ENCODE peak calls at places on chromosomes 13 and 19, in ten cellular contexts. M is memory B cell; E is astrocyte of the spinal cord; T is activated CD4-positive, alpha-beta T cell treated with anti-CD3 and anti-CD28 coated beads, Interleukin-2, amount 10 ng/mL, durations not matched to agents 7 days and 5 days; L is heart right ventricle; G is AG10803; N is T1000; H is ecto neural progenitor cell; O is HCT116; I is T-helper 2 cell. Y is an unnamed sample.
A peak's percentile ranks its signal among the peaks of the same experiment; 100 is the strongest.

GRCh38 chr19:15404780-15405211 is 14.0 kb downstream of the AKAP8L start:
- DNase-seq in M (no peak), E (no peak), T (no peak), L (no peak), G (no peak), N (no peak), H (no peak), O (no peak), I (no peak), Y (no peak)

GRCh38 chr19:5271145-5271544 is 69.5 kb downstream of the PTPRS start:
- DNase-seq in M (no peak), E (no peak), T (no peak), L (no peak), G (no peak), N (no peak), H (no peak), O (no peak), I (no peak), Y (no peak)

GRCh38 chr13:110706570-110707378 is 858 bp upstream of the CARS2 start:
- DNase-seq in M (no peak), E (no peak), T (no peak), L (no peak), G (no peak), N (no peak), H (no peak), O (no peak), I (no peak), Y (no peak)

GRCh38 chr19:30679286-30679685 is 307.1 kb downstream of the ZNF536 start:
- DNase-seq in M (no peak), E (no peak), T (no peak), L (no peak), G (no peak), N (no peak), H (no peak), O (no peak), I (no peak), Y (no peak)

GRCh38 chr13:33348366-33348765 is 62.8 kb upstream of the STARD13 start:
- DNase-seq in M (no peak), E (peak; percentile 33), T (no peak), L (no peak), G (peak; percentile 85), N (no peak), H (no peak), O (no peak), I (no peak), Y (no peak)

GRCh38 chr19:53078668-53079067 is 24.6 kb downstream of the ZNF160 start:
- DNase-seq in M (no peak), E (no peak), T (no peak), L (no peak), G (no peak), N (no peak), H (no peak), O (no peak), I (no peak), Y (no peak)

GRCh38 chr19:56476093-56476492 is 1.1 kb downstream of the ZNF667 start:
- DNase-seq in M (no peak), E (no peak), T (no peak), L (no peak), G (no peak), N (no peak), H (no peak), O (no peak), I (no peak), Y (no peak)

GRCh38 chr13:111166882-111167281 is 51.8 kb downstream of the ARHGEF7 start:
- DNase-seq in M (no peak), E (no peak), T (no peak), L (no peak), G (no peak), N (no peak), H (no peak), O (no peak), I (no peak), Y (no peak)

GRCh38 chr13:37602743-37603381 is 4.3 kb upstream of the POSTN start:
- DNase-seq in M (no peak), E (peak; percentile 60), T (no peak), L (no peak), G (peak; percentile 52), N (no peak), H (no peak), O (no peak), I (no peak), Y (no peak)

GRCh38 chr19:32809754-32810153 is 59.8 kb downstream of the SLC7A9 start:
- DNase-seq in M (no peak), E (no peak), T (no peak), L (no peak), G (no peak), N (no peak), H (no peak), O (no peak), I (no peak), Y (no peak)

GRCh38 chr13:35292329-35292728 is 184.2 kb downstream of the MAB21L1 start:
- DNase-seq in M (no peak), E (no peak), T (no peak), L (no peak), G (no peak), N (no peak), H (no peak), O (no peak), I (no peak), Y (no peak)

GRCh38 chr13:26061947-26062346 is 10.1 kb upstream of the SHISA2 start:
- DNase-seq in M (no peak), E (peak; percentile 92), T (no peak), L (no peak), G (peak; percentile 66), N (no peak), H (no peak), O (no peak), I (no peak), Y (no peak)

GRCh38 chr19:38228005-38228377 is 4.0 kb upstream of the DPF1 start:
- DNase-seq in M (no peak), E (no peak), T (no peak), L (no peak), G (no peak), N (no peak), H (no peak), O (no peak), I (no peak), Y (no peak)

GRCh38 chr19:33905473-33905936 is 108.8 kb downstream of the KCTD15 start:
- DNase-seq in M (no peak), E (peak; percentile 4), T (no peak), L (peak; percentile 55), G (no peak), N (no peak), H (peak; percentile 58), O (no peak), I (no peak), Y (no peak)

GRCh38 chr13:112322562-112322961 is 53.6 kb upstream of the SPACA7 start:
- DNase-seq in M (no peak), E (no peak), T (no peak), L (no peak), G (no peak), N (no peak), H (no peak), O (no peak), I (no peak), Y (no peak)

GRCh38 chr19:10505583-10506229 is 2.5 kb upstream of the KEAP1 start:
- DNase-seq in M (peak; percentile 73), E (peak; percentile 55), T (peak; percentile 88), L (peak; percentile 72), G (peak; percentile 61), N (no peak), H (peak; percentile 82), O (peak; percentile 60), I (peak; percentile 46), Y (peak; percentile 67)

GRCh38 chr13:42815686-42816085 is 34.3 kb downstream of the FAM216B start:
- DNase-seq in M (no peak), E (peak; percentile 56), T (no peak), L (no peak), G (peak; percentile 33), N (no peak), H (no peak), O (no peak), I (no peak), Y (no peak)

GRCh38 chr13:43732726-43733125 is 54.0 kb downstream of the ENOX1 start:
- DNase-seq in M (no peak), E (no peak), T (no peak), L (no peak), G (no peak), N (no peak), H (no peak), O (no peak), I (no peak), Y (no peak)

GRCh38 chr19:5434970-5435641 is 20.1 kb upstream of the ZNRF4 start:
- DNase-seq in M (no peak), E (peak; percentile 88), T (no peak), L (no peak), G (peak; percentile 60), N (no peak), H (no peak), O (peak; percentile 74), I (no peak), Y (peak; percentile 97)

GRCh38 chr19:31430381-31430780 is 81.1 kb upstream of the TSHZ3 start:
- DNase-seq in M (no peak), E (no peak), T (no peak), L (no peak), G (no peak), N (no peak), H (no peak), O (no peak), I (no peak), Y (no peak)

GRCh38 chr19:46383171-46383815 is 30.1 kb downstream of the CCDC8 start:
- DNase-seq in M (no peak), E (no peak), T (no peak), L (no peak), G (no peak), N (no peak), H (peak; percentile 29), O (no peak), I (no peak), Y (no peak)

GRCh38 chr19:12090807-12091206 is 26.3 kb downstream of the ZNF844 start:
- DNase-seq in M (peak; percentile 19), E (peak; percentile 45), T (peak; percentile 72), L (peak; percentile 70), G (peak; percentile 59), N (no peak), H (peak; percentile 54), O (no peak), I (peak; percentile 21), Y (peak; percentile 19)

GRCh38 chr19:49326165-49326704 is 1.2 kb upstream of the SLC6A16 start:
- DNase-seq in M (peak; percentile 35), E (no peak), T (no peak), L (no peak), G (no peak), N (no peak), H (no peak), O (no peak), I (no peak), Y (no peak)

GRCh38 chr19:6264077-6264445 is 15.7 kb downstream of the MLLT1 start:
- DNase-seq in M (no peak), E (peak; percentile 45), T (no peak), L (no peak), G (no peak), N (no peak), H (no peak), O (no peak), I (no peak), Y (no peak)

GRCh38 chr13:98222081-98222554 is 45.0 kb upstream of the RNF113B start:
- DNase-seq in M (no peak), E (peak; percentile 58), T (no peak), L (no peak), G (peak; percentile 71), N (no peak), H (no peak), O (no peak), I (no peak), Y (no peak)

GRCh38 chr19:11377237-11377636 is 2.8 kb downstream of the SWSAP1 start:
- DNase-seq in M (no peak), E (peak; percentile 92), T (peak; percentile 47), L (no peak), G (peak; percentile 89), N (peak; percentile 23), H (no peak), O (no peak), I (no peak), Y (no peak)

GRCh38 chr19:1474011-1474764 is 4.8 kb downstream of the C19orf25 start:
- DNase-seq in M (no peak), E (peak; percentile 22), T (no peak), L (no peak), G (no peak), N (no peak), H (no peak), O (no peak), I (no peak), Y (peak; percentile 78)

GRCh38 chr13:95530178-95530577 is 22.3 kb upstream of the CLDN10 start:
- DNase-seq in M (no peak), E (peak; percentile 72), T (no peak), L (no peak), G (peak; percentile 11), N (no peak), H (no peak), O (no peak), I (no peak), Y (no peak)